ENCODE peak calls at places on chromosomes 2 and 18, in eight cellular contexts. One of them, this sample, is unnamed.

GRCh38 chr2:37459095-37459981 is 114.9 kb downstream of the QPCT start:
- DNase-seq in stimulated activated CD4-positive, alpha-beta T cell treated with anti-CD3 and anti-CD28 coated beads, Interleukin-15, amount 100 ng/mL, for 24 hours: no peak
- DNase-seq in NCI-H1092: no peak
- DNase-seq in activated CD8-positive, alpha-beta memory T cell treated with anti-CD3 and anti-CD28 coated beads, Interleukin-2, amount 50 U/mL, for 48 hours: no peak
- DNase-seq in activated CD4-positive, alpha-beta T cell treated with anti-CD3 and anti-CD28 coated beads for 24 hours: no peak
- DNase-seq in HTR-8/SVneo: no peak
- DNase-seq in esophagus muscularis mucosa: no peak
- DNase-seq in EL: peak
- DNase-seq in this sample: peak

GRCh38 chr2:154452906-154453493 is 245.5 kb upstream of the KCNJ3 start:
- DNase-seq in stimulated activated CD4-positive, alpha-beta T cell treated with anti-CD3 and anti-CD28 coated beads, Interleukin-15, amount 100 ng/mL, for 24 hours: no peak
- DNase-seq in NCI-H1092: no peak
- DNase-seq in activated CD8-positive, alpha-beta memory T cell treated with anti-CD3 and anti-CD28 coated beads, Interleukin-2, amount 50 U/mL, for 48 hours: no peak
- DNase-seq in activated CD4-positive, alpha-beta T cell treated with anti-CD3 and anti-CD28 coated beads for 24 hours: no peak
- DNase-seq in HTR-8/SVneo: peak
- DNase-seq in esophagus muscularis mucosa: no peak
- DNase-seq in EL: peak
- DNase-seq in this sample: peak

GRCh38 chr2:192029089-192029488 is 165.6 kb downstream of the TMEFF2 start:
- DNase-seq in stimulated activated CD4-positive, alpha-beta T cell treated with anti-CD3 and anti-CD28 coated beads, Interleukin-15, amount 100 ng/mL, for 24 hours: peak
- DNase-seq in NCI-H1092: no peak
- DNase-seq in activated CD8-positive, alpha-beta memory T cell treated with anti-CD3 and anti-CD28 coated beads, Interleukin-2, amount 50 U/mL, for 48 hours: no peak
- DNase-seq in activated CD4-positive, alpha-beta T cell treated with anti-CD3 and anti-CD28 coated beads for 24 hours: no peak
- DNase-seq in HTR-8/SVneo: no peak
- DNase-seq in esophagus muscularis mucosa: no peak
- DNase-seq in EL: peak
- DNase-seq in this sample: no peak

GRCh38 chr2:238038203-238038602 is 22.6 kb upstream of the SCLY start:
- DNase-seq in stimulated activated CD4-positive, alpha-beta T cell treated with anti-CD3 and anti-CD28 coated beads, Interleukin-15, amount 100 ng/mL, for 24 hours: no peak
- DNase-seq in NCI-H1092: no peak
- DNase-seq in activated CD8-positive, alpha-beta memory T cell treated with anti-CD3 and anti-CD28 coated beads, Interleukin-2, amount 50 U/mL, for 48 hours: no peak
- DNase-seq in activated CD4-positive, alpha-beta T cell treated with anti-CD3 and anti-CD28 coated beads for 24 hours: no peak
- DNase-seq in HTR-8/SVneo: no peak
- DNase-seq in esophagus muscularis mucosa: no peak
- DNase-seq in EL: no peak
- DNase-seq in this sample: no peak

GRCh38 chr2:101690547-101691182 is 6.8 kb upstream of the MAP4K4 start:
- DNase-seq in stimulated activated CD4-positive, alpha-beta T cell treated with anti-CD3 and anti-CD28 coated beads, Interleukin-15, amount 100 ng/mL, for 24 hours: no peak
- DNase-seq in NCI-H1092: no peak
- DNase-seq in activated CD8-positive, alpha-beta memory T cell treated with anti-CD3 and anti-CD28 coated beads, Interleukin-2, amount 50 U/mL, for 48 hours: no peak
- DNase-seq in activated CD4-positive, alpha-beta T cell treated with anti-CD3 and anti-CD28 coated beads for 24 hours: no peak
- DNase-seq in HTR-8/SVneo: no peak
- DNase-seq in esophagus muscularis mucosa: peak
- DNase-seq in EL: no peak
- DNase-seq in this sample: no peak

GRCh38 chr2:235235977-235236767 is 257.7 kb upstream of the AGAP1 start:
- DNase-seq in stimulated activated CD4-positive, alpha-beta T cell treated with anti-CD3 and anti-CD28 coated beads, Interleukin-15, amount 100 ng/mL, for 24 hours: no peak
- DNase-seq in NCI-H1092: no peak
- DNase-seq in activated CD8-positive, alpha-beta memory T cell treated with anti-CD3 and anti-CD28 coated beads, Interleukin-2, amount 50 U/mL, for 48 hours: no peak
- DNase-seq in activated CD4-positive, alpha-beta T cell treated with anti-CD3 and anti-CD28 coated beads for 24 hours: no peak
- DNase-seq in HTR-8/SVneo: no peak
- DNase-seq in esophagus muscularis mucosa: no peak
- DNase-seq in EL: no peak
- DNase-seq in this sample: no peak

GRCh38 chr2:146623771-146624170 is 1221.1 kb upstream of the ACVR2A start:
- DNase-seq in stimulated activated CD4-positive, alpha-beta T cell treated with anti-CD3 and anti-CD28 coated beads, Interleukin-15, amount 100 ng/mL, for 24 hours: no peak
- DNase-seq in NCI-H1092: no peak
- DNase-seq in activated CD8-positive, alpha-beta memory T cell treated with anti-CD3 and anti-CD28 coated beads, Interleukin-2, amount 50 U/mL, for 48 hours: no peak
- DNase-seq in activated CD4-positive, alpha-beta T cell treated with anti-CD3 and anti-CD28 coated beads for 24 hours: no peak
- DNase-seq in HTR-8/SVneo: no peak
- DNase-seq in esophagus muscularis mucosa: no peak
- DNase-seq in EL: peak
- DNase-seq in this sample: peak

GRCh38 chr2:48906640-48907039 is 151.1 kb upstream of the LHCGR start:
- DNase-seq in stimulated activated CD4-positive, alpha-beta T cell treated with anti-CD3 and anti-CD28 coated beads, Interleukin-15, amount 100 ng/mL, for 24 hours: no peak
- DNase-seq in NCI-H1092: no peak
- DNase-seq in activated CD8-positive, alpha-beta memory T cell treated with anti-CD3 and anti-CD28 coated beads, Interleukin-2, amount 50 U/mL, for 48 hours: no peak
- DNase-seq in activated CD4-positive, alpha-beta T cell treated with anti-CD3 and anti-CD28 coated beads for 24 hours: no peak
- DNase-seq in HTR-8/SVneo: no peak
- DNase-seq in esophagus muscularis mucosa: peak
- DNase-seq in EL: no peak
- DNase-seq in this sample: no peak

GRCh38 chr18:51575171-51575570 is 377.7 kb upstream of the MEX3C start:
- DNase-seq in stimulated activated CD4-positive, alpha-beta T cell treated with anti-CD3 and anti-CD28 coated beads, Interleukin-15, amount 100 ng/mL, for 24 hours: no peak
- DNase-seq in NCI-H1092: no peak
- DNase-seq in activated CD8-positive, alpha-beta memory T cell treated with anti-CD3 and anti-CD28 coated beads, Interleukin-2, amount 50 U/mL, for 48 hours: no peak
- DNase-seq in activated CD4-positive, alpha-beta T cell treated with anti-CD3 and anti-CD28 coated beads for 24 hours: no peak
- DNase-seq in HTR-8/SVneo: no peak
- DNase-seq in esophagus muscularis mucosa: peak
- DNase-seq in EL: no peak
- DNase-seq in this sample: no peak

GRCh38 chr18:48930926-48931325 is 19.8 kb downstream of the SMAD7 start:
- DNase-seq in stimulated activated CD4-positive, alpha-beta T cell treated with anti-CD3 and anti-CD28 coated beads, Interleukin-15, amount 100 ng/mL, for 24 hours: no peak
- DNase-seq in NCI-H1092: no peak
- DNase-seq in activated CD8-positive, alpha-beta memory T cell treated with anti-CD3 and anti-CD28 coated beads, Interleukin-2, amount 50 U/mL, for 48 hours: no peak
- DNase-seq in activated CD4-positive, alpha-beta T cell treated with anti-CD3 and anti-CD28 coated beads for 24 hours: no peak
- DNase-seq in HTR-8/SVneo: no peak
- DNase-seq in esophagus muscularis mucosa: no peak
- DNase-seq in EL: no peak
- DNase-seq in this sample: no peak

GRCh38 chr18:63505566-63506335 is 29.0 kb downstream of the SERPINB5 start:
- DNase-seq in stimulated activated CD4-positive, alpha-beta T cell treated with anti-CD3 and anti-CD28 coated beads, Interleukin-15, amount 100 ng/mL, for 24 hours: peak
- DNase-seq in NCI-H1092: no peak
- DNase-seq in activated CD8-positive, alpha-beta memory T cell treated with anti-CD3 and anti-CD28 coated beads, Interleukin-2, amount 50 U/mL, for 48 hours: no peak
- DNase-seq in activated CD4-positive, alpha-beta T cell treated with anti-CD3 and anti-CD28 coated beads for 24 hours: peak
- DNase-seq in HTR-8/SVneo: peak
- DNase-seq in esophagus muscularis mucosa: no peak
- DNase-seq in EL: peak
- DNase-seq in this sample: peak

GRCh38 chr18:27652480-27653121 is 467.5 kb upstream of the CHST9 start:
- DNase-seq in stimulated activated CD4-positive, alpha-beta T cell treated with anti-CD3 and anti-CD28 coated beads, Interleukin-15, amount 100 ng/mL, for 24 hours: no peak
- DNase-seq in NCI-H1092: no peak
- DNase-seq in activated CD8-positive, alpha-beta memory T cell treated with anti-CD3 and anti-CD28 coated beads, Interleukin-2, amount 50 U/mL, for 48 hours: no peak
- DNase-seq in activated CD4-positive, alpha-beta T cell treated with anti-CD3 and anti-CD28 coated beads for 24 hours: no peak
- DNase-seq in HTR-8/SVneo: no peak
- DNase-seq in esophagus muscularis mucosa: no peak
- DNase-seq in EL: no peak
- DNase-seq in this sample: no peak

GRCh38 chr2:237240252-237240651 is 154.6 kb downstream of the COPS8 start:
- DNase-seq in stimulated activated CD4-positive, alpha-beta T cell treated with anti-CD3 and anti-CD28 coated beads, Interleukin-15, amount 100 ng/mL, for 24 hours: no peak
- DNase-seq in NCI-H1092: no peak
- DNase-seq in activated CD8-positive, alpha-beta memory T cell treated with anti-CD3 and anti-CD28 coated beads, Interleukin-2, amount 50 U/mL, for 48 hours: no peak
- DNase-seq in activated CD4-positive, alpha-beta T cell treated with anti-CD3 and anti-CD28 coated beads for 24 hours: no peak
- DNase-seq in HTR-8/SVneo: no peak
- DNase-seq in esophagus muscularis mucosa: no peak
- DNase-seq in EL: no peak
- DNase-seq in this sample: no peak